ENCODE peak calls at places on chromosome 12, in eight cellular contexts. One of them, this sample, is unnamed.

GRCh38 chr12:47614521-47614920 is 91.3 kb downstream of the RPAP3 start:
- DNase-seq in CD4-positive, alpha-beta T cell: no peak
- DNase-seq in activated CD4-positive, CD25-positive, alpha-beta regulatory T cell treated with anti-CD3 and anti-CD28 coated beads, Interleukin-2, amount 50 U/mL, for 16 hours: no peak
- DNase-seq in activated CD4-positive, alpha-beta T cell treated with anti-CD3 and anti-CD28 coated beads for 4 hours: no peak
- DNase-seq in Caco-2: no peak
- DNase-seq in iPS DF 19.7: no peak
- DNase-seq in stimulated activated CD8-positive, alpha-beta memory T cell treated with anti-CD3 and anti-CD28 coated beads, Interleukin-2, amount 100 ng/mL, for 1 hour: no peak
- DNase-seq in foreskin fibroblast: no peak
- DNase-seq in this sample: no peak

GRCh38 chr12:131647667-131648066 is 63.2 kb upstream of the SFSWAP start:
- DNase-seq in CD4-positive, alpha-beta T cell: no peak
- DNase-seq in activated CD4-positive, CD25-positive, alpha-beta regulatory T cell treated with anti-CD3 and anti-CD28 coated beads, Interleukin-2, amount 50 U/mL, for 16 hours: no peak
- DNase-seq in activated CD4-positive, alpha-beta T cell treated with anti-CD3 and anti-CD28 coated beads for 4 hours: no peak
- DNase-seq in Caco-2: no peak
- DNase-seq in iPS DF 19.7: no peak
- DNase-seq in stimulated activated CD8-positive, alpha-beta memory T cell treated with anti-CD3 and anti-CD28 coated beads, Interleukin-2, amount 100 ng/mL, for 1 hour: no peak
- DNase-seq in foreskin fibroblast: no peak
- DNase-seq in this sample: no peak

GRCh38 chr12:59654061-59654460 is 58.2 kb downstream of the SLC16A7 start:
- DNase-seq in CD4-positive, alpha-beta T cell: no peak
- DNase-seq in activated CD4-positive, CD25-positive, alpha-beta regulatory T cell treated with anti-CD3 and anti-CD28 coated beads, Interleukin-2, amount 50 U/mL, for 16 hours: no peak
- DNase-seq in activated CD4-positive, alpha-beta T cell treated with anti-CD3 and anti-CD28 coated beads for 4 hours: no peak
- DNase-seq in Caco-2: no peak
- DNase-seq in iPS DF 19.7: no peak
- DNase-seq in stimulated activated CD8-positive, alpha-beta memory T cell treated with anti-CD3 and anti-CD28 coated beads, Interleukin-2, amount 100 ng/mL, for 1 hour: no peak
- DNase-seq in foreskin fibroblast: no peak
- DNase-seq in this sample: no peak

GRCh38 chr12:11638271-11638916 is 11.1 kb upstream of the ETV6 start:
- DNase-seq in CD4-positive, alpha-beta T cell: no peak
- DNase-seq in activated CD4-positive, CD25-positive, alpha-beta regulatory T cell treated with anti-CD3 and anti-CD28 coated beads, Interleukin-2, amount 50 U/mL, for 16 hours: no peak
- DNase-seq in activated CD4-positive, alpha-beta T cell treated with anti-CD3 and anti-CD28 coated beads for 4 hours: no peak
- DNase-seq in Caco-2: no peak
- DNase-seq in iPS DF 19.7: no peak
- DNase-seq in stimulated activated CD8-positive, alpha-beta memory T cell treated with anti-CD3 and anti-CD28 coated beads, Interleukin-2, amount 100 ng/mL, for 1 hour: no peak
- DNase-seq in foreskin fibroblast: peak
- DNase-seq in this sample: no peak

GRCh38 chr12:42296503-42297109 is 29.3 kb downstream of the ZCRB1 start:
- DNase-seq in CD4-positive, alpha-beta T cell: no peak
- DNase-seq in activated CD4-positive, CD25-positive, alpha-beta regulatory T cell treated with anti-CD3 and anti-CD28 coated beads, Interleukin-2, amount 50 U/mL, for 16 hours: no peak
- DNase-seq in activated CD4-positive, alpha-beta T cell treated with anti-CD3 and anti-CD28 coated beads for 4 hours: no peak
- DNase-seq in Caco-2: peak
- DNase-seq in iPS DF 19.7: peak
- DNase-seq in stimulated activated CD8-positive, alpha-beta memory T cell treated with anti-CD3 and anti-CD28 coated beads, Interleukin-2, amount 100 ng/mL, for 1 hour: no peak
- DNase-seq in foreskin fibroblast: peak
- DNase-seq in this sample: peak

GRCh38 chr12:86838709-86839108 is 582.5 kb upstream of the MGAT4C start:
- DNase-seq in CD4-positive, alpha-beta T cell: no peak
- DNase-seq in activated CD4-positive, CD25-positive, alpha-beta regulatory T cell treated with anti-CD3 and anti-CD28 coated beads, Interleukin-2, amount 50 U/mL, for 16 hours: no peak
- DNase-seq in activated CD4-positive, alpha-beta T cell treated with anti-CD3 and anti-CD28 coated beads for 4 hours: no peak
- DNase-seq in Caco-2: no peak
- DNase-seq in iPS DF 19.7: no peak
- DNase-seq in stimulated activated CD8-positive, alpha-beta memory T cell treated with anti-CD3 and anti-CD28 coated beads, Interleukin-2, amount 100 ng/mL, for 1 hour: no peak
- DNase-seq in foreskin fibroblast: no peak
- DNase-seq in this sample: no peak

GRCh38 chr12:59808317-59808910 is 212.6 kb downstream of the SLC16A7 start:
- DNase-seq in CD4-positive, alpha-beta T cell: no peak
- DNase-seq in activated CD4-positive, CD25-positive, alpha-beta regulatory T cell treated with anti-CD3 and anti-CD28 coated beads, Interleukin-2, amount 50 U/mL, for 16 hours: no peak
- DNase-seq in activated CD4-positive, alpha-beta T cell treated with anti-CD3 and anti-CD28 coated beads for 4 hours: no peak
- DNase-seq in Caco-2: peak
- DNase-seq in iPS DF 19.7: no peak
- DNase-seq in stimulated activated CD8-positive, alpha-beta memory T cell treated with anti-CD3 and anti-CD28 coated beads, Interleukin-2, amount 100 ng/mL, for 1 hour: no peak
- DNase-seq in foreskin fibroblast: peak
- DNase-seq in this sample: peak

GRCh38 chr12:27870939-27871338 is 90.9 kb upstream of the MANSC4 start:
- DNase-seq in CD4-positive, alpha-beta T cell: no peak
- DNase-seq in activated CD4-positive, CD25-positive, alpha-beta regulatory T cell treated with anti-CD3 and anti-CD28 coated beads, Interleukin-2, amount 50 U/mL, for 16 hours: no peak
- DNase-seq in activated CD4-positive, alpha-beta T cell treated with anti-CD3 and anti-CD28 coated beads for 4 hours: no peak
- DNase-seq in Caco-2: no peak
- DNase-seq in iPS DF 19.7: no peak
- DNase-seq in stimulated activated CD8-positive, alpha-beta memory T cell treated with anti-CD3 and anti-CD28 coated beads, Interleukin-2, amount 100 ng/mL, for 1 hour: no peak
- DNase-seq in foreskin fibroblast: peak
- DNase-seq in this sample: no peak

GRCh38 chr12:2119266-2119665 is 66.5 kb downstream of the CACNA1C start:
- DNase-seq in CD4-positive, alpha-beta T cell: no peak
- DNase-seq in activated CD4-positive, CD25-positive, alpha-beta regulatory T cell treated with anti-CD3 and anti-CD28 coated beads, Interleukin-2, amount 50 U/mL, for 16 hours: no peak
- DNase-seq in activated CD4-positive, alpha-beta T cell treated with anti-CD3 and anti-CD28 coated beads for 4 hours: no peak
- DNase-seq in Caco-2: no peak
- DNase-seq in iPS DF 19.7: no peak
- DNase-seq in stimulated activated CD8-positive, alpha-beta memory T cell treated with anti-CD3 and anti-CD28 coated beads, Interleukin-2, amount 100 ng/mL, for 1 hour: no peak
- DNase-seq in foreskin fibroblast: no peak
- DNase-seq in this sample: no peak